ENCODE peak calls at places on chromosome 6, in nine cellular contexts. F is astrocyte, S is fibroblast of lung, K is GM23338, Q is neural progenitor cell, R is GM23248, J is MM.1S, B is PC-3, P is HCT116. D is an unnamed sample.

GRCh38 chr6:169774347-169774746 is 22.9 kb downstream of the ERMARD start:
- DNase-seq in F (no peak), S (no peak), K (peak; percentile 35), Q (no peak), R (no peak), J (no peak), B (no peak), P (no peak), D (no peak)

GRCh38 chr6:84119277-84119676 is 85.7 kb downstream of the MRAP2 start:
- DNase-seq in F (no peak), S (no peak), K (peak; percentile 27), Q (no peak), R (no peak), J (no peak), B (peak; percentile 2), P (no peak), D (no peak)

GRCh38 chr6:101114703-101115102 is 233.6 kb upstream of the ASCC3 start:
- DNase-seq in F (peak; percentile 17), S (peak; percentile 8), K (peak; percentile 49), Q (peak; percentile 61), R (peak; percentile 54), J (peak; percentile 45), B (peak; percentile 58), P (peak; percentile 18), D (peak; percentile 90)

GRCh38 chr6:38805682-38806081 is 90.6 kb downstream of the DNAH8 start:
- DNase-seq in F (no peak), S (no peak), K (no peak), Q (no peak), R (no peak), J (no peak), B (no peak), P (no peak), D (no peak)

GRCh38 chr6:42774201-42774600 is 7.7 kb upstream of the BICRAL start:
- DNase-seq in F (no peak), S (no peak), K (no peak), Q (no peak), R (no peak), J (no peak), B (no peak), P (no peak), D (no peak)

GRCh38 chr6:5063617-5064016 is 21.5 kb upstream of the PPP1R3G start:
- DNase-seq in F (no peak), S (no peak), K (no peak), Q (no peak), R (no peak), J (no peak), B (no peak), P (no peak), D (no peak)

GRCh38 chr6:113649276-113649675 is 207.9 kb upstream of the MARCKS start:
- DNase-seq in F (peak; percentile 56), S (no peak), K (no peak), Q (no peak), R (no peak), J (no peak), B (no peak), P (no peak), D (no peak)

GRCh38 chr6:149014631-149015171 is 267.9 kb downstream of the UST start:
- DNase-seq in F (peak; percentile 33), S (no peak), K (peak; percentile 95), Q (no peak), R (peak; percentile 81), J (no peak), B (no peak), P (no peak), D (no peak)

GRCh38 chr6:7468382-7469081 is 72.9 kb upstream of the DSP start:
- DNase-seq in F (peak; percentile 41), S (peak; percentile 23), K (no peak), Q (no peak), R (peak; percentile 87), J (no peak), B (peak; percentile 8), P (peak; percentile 18), D (peak; percentile 40)

GRCh38 chr6:1136415-1136774 is 175.5 kb upstream of the FOXQ1 start:
- DNase-seq in F (peak; percentile 47), S (peak; percentile 88), K (no peak), Q (no peak), R (peak; percentile 97), J (no peak), B (no peak), P (no peak), D (peak; percentile 70)

GRCh38 chr6:27143474-27144026 is 104.0 kb upstream of the PRSS16 start:
- DNase-seq in F (no peak), S (no peak), K (no peak), Q (no peak), R (no peak), J (no peak), B (no peak), P (no peak), D (no peak)

GRCh38 chr6:43185391-43185790 is 3.4 kb downstream of the CUL9 start:
- DNase-seq in F (no peak), S (no peak), K (no peak), Q (no peak), R (no peak), J (no peak), B (no peak), P (no peak), D (no peak)

GRCh38 chr6:128711149-128711548 is 171.8 kb upstream of the LAMA2 start:
- DNase-seq in F (no peak), S (no peak), K (no peak), Q (no peak), R (no peak), J (no peak), B (no peak), P (no peak), D (no peak)

DNA sequence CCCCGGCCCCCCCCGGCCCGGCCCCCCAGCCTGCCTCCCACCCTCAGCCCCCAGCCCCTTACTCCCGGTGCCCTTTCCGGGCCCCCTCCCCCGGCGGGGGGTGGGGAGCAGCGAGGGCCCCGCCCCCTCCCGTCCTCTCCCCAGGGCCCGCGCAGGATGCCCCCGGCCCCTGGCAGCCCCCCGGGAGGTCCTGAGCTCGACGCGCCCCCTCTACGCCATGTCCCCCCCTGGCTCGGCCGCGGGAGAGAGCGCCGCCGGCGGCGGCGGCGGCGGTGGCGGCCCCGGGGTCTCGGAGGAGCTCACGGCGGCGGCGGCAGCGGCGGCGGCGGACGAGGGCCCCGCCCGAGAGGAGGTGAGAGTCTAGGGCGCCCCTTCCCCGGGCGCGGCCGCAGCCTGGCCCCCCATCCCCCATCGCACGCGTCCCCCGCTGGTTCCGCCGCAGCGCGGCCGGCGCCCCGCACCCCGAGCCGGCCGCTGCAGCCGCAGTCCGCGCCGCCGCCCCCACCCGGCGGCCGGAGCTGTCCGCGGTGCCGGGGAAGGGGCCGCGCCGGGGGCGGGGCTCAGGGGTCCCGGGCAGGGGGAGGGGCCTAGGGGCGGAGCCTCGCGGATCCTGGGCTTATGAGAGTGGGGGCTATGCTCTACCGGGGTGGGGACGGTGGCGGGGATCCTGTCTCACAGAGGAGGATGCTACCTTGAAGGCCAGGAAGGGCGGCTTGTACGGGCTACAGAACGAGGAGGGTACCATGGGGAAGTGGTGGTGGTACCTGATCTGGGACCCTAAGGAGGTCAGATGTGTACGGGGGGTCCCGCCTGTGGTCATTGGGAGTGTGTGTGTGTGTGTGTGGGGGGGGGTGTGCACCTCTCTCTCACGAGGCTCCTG is 516 bp downstream of the TMEM151B start:
- DNase-seq in F (no peak), S (no peak), K (peak; percentile 85), Q (peak; percentile 90), R (no peak), J (no peak), B (no peak), P (no peak), D (no peak)
- TF ChIP-seq EZH2 in F (peak; percentile 67), S (peak; percentile 93), K (no peak), Q (no peak), R (no peak), J (no peak), B (no peak), P (no peak), D (no peak)

GRCh38 chr6:22882581-22882980 is 313.2 kb downstream of the HDGFL1 start:
- DNase-seq in F (no peak), S (no peak), K (no peak), Q (no peak), R (peak; percentile 15), J (no peak), B (no peak), P (no peak), D (no peak)

GRCh38 chr6:22883061-22883717 is 313.8 kb downstream of the HDGFL1 start:
- DNase-seq in F (no peak), S (no peak), K (no peak), Q (no peak), R (no peak), J (no peak), B (no peak), P (no peak), D (no peak)

GRCh38 chr6:22888147-22888831 is 318.9 kb downstream of the HDGFL1 start:
- DNase-seq in F (peak; percentile 74), S (no peak), K (no peak), Q (no peak), R (no peak), J (no peak), B (peak; percentile 50), P (no peak), D (no peak)

GRCh38 chr6:22884441-22884840 is 315.1 kb downstream of the HDGFL1 start:
- DNase-seq in F (no peak), S (no peak), K (no peak), Q (no peak), R (no peak), J (no peak), B (no peak), P (no peak), D (peak; percentile 11)

DNA sequence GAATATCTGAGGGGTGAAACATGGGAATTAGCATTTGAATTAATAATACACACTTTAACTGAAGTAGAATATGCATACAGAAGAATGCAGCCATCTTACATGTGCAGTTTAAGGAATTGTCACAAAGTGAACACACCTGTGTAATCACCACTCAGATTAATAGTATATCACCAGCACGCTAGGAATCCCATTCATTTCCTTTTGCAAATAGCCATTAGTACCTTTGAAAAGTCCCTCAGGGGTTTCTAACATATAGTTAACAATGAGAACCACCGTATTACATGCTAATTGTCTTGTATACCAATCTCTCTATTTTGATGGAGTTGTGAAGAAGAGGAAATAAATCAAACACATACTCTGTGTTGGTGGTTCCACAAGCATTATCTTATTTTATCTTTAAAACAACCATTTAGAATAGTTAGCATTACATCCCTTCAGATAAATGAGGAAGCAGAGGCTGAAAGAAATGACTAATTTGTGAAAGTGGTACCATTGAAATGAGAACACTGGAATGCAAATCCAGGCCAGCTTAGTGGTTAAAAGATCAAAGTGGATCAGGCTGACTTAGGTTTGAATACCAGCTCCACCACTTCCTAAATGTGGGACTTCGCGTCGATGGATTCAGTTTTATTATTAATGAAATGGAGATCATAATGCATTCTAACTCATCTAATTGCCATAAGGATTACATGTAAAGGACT is 317.7 kb downstream of the HDGFL1 start:
- DNase-seq in F (peak; percentile 96), S (no peak), K (no peak), Q (no peak), R (peak; percentile 48), J (no peak), B (no peak), P (no peak), D (no peak)
- H3K4me1 ChIP-seq in F (peaks cover 21% of the 10 kb centered on the region), S (peaks cover 3% of the 10 kb centered on the region), K (no peaks in the 10 kb centered on the region), Q (peaks cover 4% of the 10 kb centered on the region), R (peaks cover 30% of the 10 kb centered on the region), J (no peaks in the 10 kb centered on the region), B (peaks cover 31% of the 10 kb centered on the region), P (no peaks in the 10 kb centered on the region), D (no peaks in the 10 kb centered on the region)

GRCh38 chr6:30311101-30311500 is 15.6 kb upstream of the TRIM39 start:
- DNase-seq in F (no peak), S (no peak), K (peak; percentile 53), Q (peak; percentile 32), R (no peak), J (no peak), B (no peak), P (no peak), D (no peak)
- H3K36me3 ChIP-seq in F (peaks cover 18% of the 10 kb centered on the region), S (no peaks in the 10 kb centered on the region), K (no peaks in the 10 kb centered on the region), Q (no peaks in the 10 kb centered on the region), R (peaks cover 9% of the 10 kb centered on the region), J (peaks cover 14% of the 10 kb centered on the region), B (peaks cover 36% of the 10 kb centered on the region), P (peaks cover 19% of the 10 kb centered on the region), D (peaks cover 22% of the 10 kb centered on the region)

GRCh38 chr6:129766959-129767728 is 57.2 kb upstream of the ARHGAP18 start:
- DNase-seq in F (peak; percentile 76), S (peak; percentile 64), K (peak; percentile 77), Q (peak; percentile 90), R (peak; percentile 73), J (peak; percentile 78), B (peak; percentile 28), P (no peak), D (peak; percentile 85)
- TF ChIP-seq EZH2 in F (no peak), S (no peak), K (no peak), Q (no peak), R (no peak), J (no peak), B (no peak), P (no peak), D (no peak)

D was measured in A673.